ENCODE peak calls at places on chromosomes 13 and 19, in five cellular contexts. T is AG04450, K is stomach, D is tibial nerve, U is mammary epithelial cell. A is an unnamed sample. For H3K9me3, the result is how much of the 10 kb centered on the place peaks cover.

GRCh38 chr13:99086869-99087129 is 108.9 kb upstream of the DOCK9 start:
- DNase-seq in K (no peak), T (no peak), U (peak), D (no peak), A (no peak)

GRCh38 chr13:69595181-69595580 is 512.4 kb upstream of the ATXN8OS start:
- DNase-seq in T (no peak), K (no peak), D (no peak), U (no peak), A (no peak)

GRCh38 chr13:79745141-79745540 is 264.2 kb downstream of the NDFIP2 start:
- DNase-seq in U (no peak), K (no peak), T (no peak), D (no peak), A (no peak)

GRCh38 chr13:94707400-94708021 is 4.8 kb downstream of the SOX21 start:
- DNase-seq in T (no peak), D (no peak), U (no peak), K (no peak), A (peak)

GRCh38 chr13:111556496-111556895 is 236.1 kb downstream of the TEX29 start:
- DNase-seq in T (no peak), U (no peak), D (no peak), K (no peak), A (no peak)

GRCh38 chr13:25172303-25172630 is 179 bp upstream of the AMER2 start:
- DNase-seq in U (no peak), K (no peak), D (no peak), T (no peak), A (no peak)

GRCh38 chr13:109684836-109685602 is 101.4 kb downstream of the IRS2 start:
- DNase-seq in D (no peak), T (no peak), U (peak), K (peak), A (no peak)

GRCh38 chr13:50766043-50766442 is 77.4 kb downstream of the DLEU7 start:
- DNase-seq in T (no peak), K (no peak), U (no peak), D (no peak), A (no peak)

GRCh38 chr13:37074703-37075102 is 15.2 kb upstream of the SUPT20H start:
- DNase-seq in U (peak), D (no peak), K (no peak), T (no peak), A (peak)

GRCh38 chr19:35211545-35212230 is 16.9 kb downstream of the FAM187B start:
- DNase-seq in D (peak), U (no peak), K (peak), T (no peak), A (no peak)

GRCh38 chr19:39546599-39546998 is 6.6 kb upstream of the EID2 start:
- DNase-seq in K (no peak), U (peak), D (no peak), T (no peak), A (peak)

GRCh38 chr19:38952395-38953165 is 21.8 kb downstream of the MRPS12 start:
- DNase-seq in K (peak), T (no peak), U (no peak), D (no peak), A (peak)

GRCh38 chr19:58107778-58108545 is 9.9 kb upstream of the ZSCAN18 start:
- DNase-seq in D (no peak), K (no peak), U (no peak), T (no peak), A (no peak)
- H3K9me3 ChIP-seq in D (half or more), K (half or more), U (half or more), T (half or more), A (under half)

GRCh38 chr19:50488795-50489194 is 12.1 kb upstream of the GARIN5A start:
- DNase-seq in K (no peak), U (no peak), T (no peak), D (no peak), A (no peak)
- H3K9me3 ChIP-seq in K (under half), U (under half), T (under half), D (under half), A (under half)

DNA sequence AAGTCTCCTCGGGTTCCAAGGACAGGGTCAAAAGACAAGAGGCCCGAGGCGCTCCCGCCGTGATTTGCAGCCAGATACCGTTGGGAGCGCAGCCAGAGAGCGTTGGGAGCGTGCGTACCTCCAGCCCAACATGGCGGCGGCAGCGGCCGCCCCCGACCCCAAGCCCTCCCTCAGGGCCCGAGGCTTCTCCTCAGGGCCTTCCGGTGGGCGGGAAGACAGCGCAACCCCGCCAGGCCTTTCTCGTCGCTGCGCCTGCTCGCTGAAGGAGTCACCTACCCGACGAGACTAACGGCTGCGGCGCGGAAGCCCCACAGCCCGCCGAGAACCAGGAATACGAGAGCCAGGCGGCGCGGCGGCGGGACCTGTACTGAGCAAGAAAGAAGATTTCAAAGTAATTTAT is 3.2 kb upstream of the ZNF850 start:
- DNase-seq in D (no peak), T (no peak), U (no peak), K (no peak), A (peak)
- H3K9me3 ChIP-seq in D (under half), T (under half), U (under half), K (under half), A (under half)

DNA sequence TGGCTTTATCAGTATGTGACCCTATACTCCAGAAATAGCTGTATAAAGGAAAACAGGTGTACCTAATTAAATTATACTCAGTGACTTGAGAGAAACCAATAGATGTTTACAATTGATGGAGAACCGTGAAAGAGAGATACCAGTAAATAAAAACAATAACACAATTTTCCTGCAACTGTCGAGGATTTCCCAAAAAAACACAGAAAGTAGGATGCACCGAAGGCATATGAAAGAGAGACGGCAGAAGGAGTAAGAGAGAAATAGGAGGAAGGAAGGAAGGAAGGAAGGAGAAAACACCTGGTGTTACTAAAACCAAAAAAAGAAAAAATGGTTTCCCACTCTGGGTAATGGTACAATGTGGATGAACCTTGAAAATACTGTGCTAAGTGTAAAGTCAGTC is 6.8 kb upstream of the ZNF229 start:
- DNase-seq in K (no peak), U (no peak), D (no peak), T (no peak), A (no peak)
- H3K9me3 ChIP-seq in K (under half), U (under half), D (half or more), T (under half), A (under half)

DNA sequence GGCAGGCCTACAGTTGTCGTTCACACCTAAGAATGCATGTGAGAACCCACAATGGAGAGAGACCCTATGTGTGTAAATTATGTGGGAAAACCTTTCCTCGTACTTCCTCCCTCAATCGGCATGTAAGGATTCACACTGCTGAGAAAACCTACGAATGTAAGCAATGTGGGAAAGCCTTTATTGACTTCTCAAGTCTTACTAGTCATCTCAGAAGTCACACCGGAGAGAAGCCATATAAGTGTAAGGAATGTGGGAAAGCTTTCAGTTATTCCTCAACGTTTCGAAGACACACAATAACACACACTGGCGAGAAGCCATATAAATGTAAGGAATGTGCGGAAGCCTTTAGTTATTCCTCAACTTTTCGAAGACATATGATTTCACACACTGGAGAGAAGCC is 11.3 kb downstream of the ZNF555 start:
- DNase-seq in U (no peak), K (no peak), D (no peak), T (no peak), A (no peak)
- H3K9me3 ChIP-seq in U (half or more), K (half or more), D (half or more), T (half or more), A (under half)

DNA sequence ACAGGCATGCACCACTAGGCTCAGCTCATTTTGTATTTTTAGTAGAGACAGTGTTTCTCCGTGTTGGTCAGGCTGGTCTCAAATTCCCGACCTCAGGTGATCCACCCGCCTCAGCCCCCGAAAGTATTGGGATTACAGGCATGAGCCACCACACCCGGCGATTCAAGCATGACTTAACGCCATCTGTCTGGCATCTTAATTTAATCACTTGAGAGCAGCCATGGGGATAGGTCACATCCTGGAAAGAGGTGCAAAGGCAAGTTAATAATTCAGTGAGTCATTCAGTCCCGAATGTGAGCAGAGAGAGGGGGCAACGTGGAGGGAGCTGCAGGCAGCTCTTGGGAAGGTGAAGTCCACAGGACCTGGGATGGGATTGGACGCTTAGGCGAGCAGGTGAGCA is 31.7 kb upstream of the USP29 start:
- DNase-seq in T (no peak), U (no peak), K (no peak), D (no peak), A (no peak)
- H3K9me3 ChIP-seq in T (half or more), U (under half), K (under half), D (under half), A (under half)